ENCODE peak calls at places on chromosomes 5 and 9, in four cellular contexts. One of them, this sample, is unnamed.

GRCh38 chr5:139848508-139849100 is 53.0 kb downstream of the PSD2 start:
- DNase-seq in dorsolateral prefrontal cortex: no peak
- DNase-seq in A549: no peak
- DNase-seq in colonic mucosa: no peak
- DNase-seq in this sample: no peak

GRCh38 chr5:82164109-82164956 is 113.8 kb downstream of the RPS23 start:
- DNase-seq in dorsolateral prefrontal cortex: no peak
- DNase-seq in A549: peak
- DNase-seq in colonic mucosa: no peak
- DNase-seq in this sample: no peak

GRCh38 chr5:16819522-16820167 is 116.4 kb downstream of the MYO10 start:
- DNase-seq in dorsolateral prefrontal cortex: no peak
- DNase-seq in A549: no peak
- DNase-seq in colonic mucosa: no peak
- DNase-seq in this sample: peak

GRCh38 chr5:134240421-134240962 is 14.6 kb upstream of the PPP2CA start:
- DNase-seq in dorsolateral prefrontal cortex: peak
- DNase-seq in A549: peak
- DNase-seq in colonic mucosa: no peak
- DNase-seq in this sample: no peak

GRCh38 chr5:2181164-2181956 is 298.6 kb upstream of the IRX4 start:
- DNase-seq in dorsolateral prefrontal cortex: no peak
- DNase-seq in A549: no peak
- DNase-seq in colonic mucosa: no peak
- DNase-seq in this sample: no peak

GRCh38 chr9:129352157-129352870 is 174.3 kb upstream of the IER5L start:
- DNase-seq in dorsolateral prefrontal cortex: no peak
- DNase-seq in A549: no peak
- DNase-seq in colonic mucosa: peak
- DNase-seq in this sample: no peak

GRCh38 chr5:8057764-8058163 is 188.8 kb downstream of the MTRR start:
- DNase-seq in dorsolateral prefrontal cortex: no peak
- DNase-seq in A549: no peak
- DNase-seq in colonic mucosa: no peak
- DNase-seq in this sample: no peak

GRCh38 chr5:147075187-147075586 is 159.6 kb upstream of the STK32A start:
- DNase-seq in dorsolateral prefrontal cortex: no peak
- DNase-seq in A549: no peak
- DNase-seq in colonic mucosa: no peak
- DNase-seq in this sample: no peak

GRCh38 chr5:39794511-39794910 is 369.7 kb upstream of the DAB2 start:
- DNase-seq in dorsolateral prefrontal cortex: no peak
- DNase-seq in A549: peak
- DNase-seq in colonic mucosa: no peak
- DNase-seq in this sample: no peak

GRCh38 chr9:90925581-90926257 is 124.1 kb downstream of the SYK start:
- DNase-seq in dorsolateral prefrontal cortex: no peak
- DNase-seq in A549: peak
- DNase-seq in colonic mucosa: no peak
- DNase-seq in this sample: no peak

GRCh38 chr5:133285583-133286021 is 233.8 kb downstream of the HSPA4 start:
- DNase-seq in dorsolateral prefrontal cortex: no peak
- DNase-seq in A549: peak
- DNase-seq in colonic mucosa: peak
- DNase-seq in this sample: peak

GRCh38 chr9:119375892-119376291 is 6.7 kb upstream of the BRINP1 start:
- DNase-seq in dorsolateral prefrontal cortex: no peak
- DNase-seq in A549: peak
- DNase-seq in colonic mucosa: no peak
- DNase-seq in this sample: peak

GRCh38 chr9:98637381-98637780 is 71.4 kb downstream of the GABBR2 start:
- DNase-seq in dorsolateral prefrontal cortex: no peak
- DNase-seq in A549: no peak
- DNase-seq in colonic mucosa: no peak
- DNase-seq in this sample: no peak

GRCh38 chr5:149666212-149666852 is 63.8 kb upstream of the PPARGC1B start:
- DNase-seq in dorsolateral prefrontal cortex: no peak
- DNase-seq in A549: no peak
- DNase-seq in colonic mucosa: no peak
- DNase-seq in this sample: no peak

GRCh38 chr5:59569608-59570334 is 323.8 kb downstream of the PDE4D start:
- DNase-seq in dorsolateral prefrontal cortex: no peak
- DNase-seq in A549: no peak
- DNase-seq in colonic mucosa: no peak
- DNase-seq in this sample: no peak

GRCh38 chr9:117340422-117340821 is 74.4 kb downstream of the ASTN2 start:
- DNase-seq in dorsolateral prefrontal cortex: no peak
- DNase-seq in A549: no peak
- DNase-seq in colonic mucosa: no peak
- DNase-seq in this sample: no peak

GRCh38 chr9:17967731-17968130 is 388.9 kb downstream of the SH3GL2 start:
- DNase-seq in dorsolateral prefrontal cortex: no peak
- DNase-seq in A549: no peak
- DNase-seq in colonic mucosa: no peak
- DNase-seq in this sample: no peak

GRCh38 chr5:38598994-38599611 is 42.7 kb upstream of the LIFR start:
- DNase-seq in dorsolateral prefrontal cortex: no peak
- DNase-seq in A549: peak
- DNase-seq in colonic mucosa: no peak
- DNase-seq in this sample: peak

GRCh38 chr5:59553992-59554391 is 339.5 kb downstream of the PDE4D start:
- DNase-seq in dorsolateral prefrontal cortex: no peak
- DNase-seq in A549: no peak
- DNase-seq in colonic mucosa: no peak
- DNase-seq in this sample: no peak

GRCh38 chr9:116377179-116377790 is 223.7 kb downstream of the PAPPA start:
- DNase-seq in dorsolateral prefrontal cortex: no peak
- DNase-seq in A549: peak
- DNase-seq in colonic mucosa: no peak
- DNase-seq in this sample: peak

GRCh38 chr9:124660341-124660801 is 110.7 kb downstream of the NR6A1 start:
- DNase-seq in dorsolateral prefrontal cortex: peak
- DNase-seq in A549: peak
- DNase-seq in colonic mucosa: peak
- DNase-seq in this sample: no peak

GRCh38 chr5:39466804-39467203 is 42.0 kb upstream of the DAB2 start:
- DNase-seq in dorsolateral prefrontal cortex: no peak
- DNase-seq in A549: no peak
- DNase-seq in colonic mucosa: no peak
- DNase-seq in this sample: no peak

GRCh38 chr9:38649731-38650363 is 29.5 kb upstream of the ANKRD18A start:
- DNase-seq in dorsolateral prefrontal cortex: no peak
- DNase-seq in A549: no peak
- DNase-seq in colonic mucosa: no peak
- DNase-seq in this sample: no peak

GRCh38 chr5:130158036-130158435 is 253.8 kb downstream of the CHSY3 start:
- DNase-seq in dorsolateral prefrontal cortex: no peak
- DNase-seq in A549: no peak
- DNase-seq in colonic mucosa: no peak
- DNase-seq in this sample: no peak

GRCh38 chr5:57626703-57627102 is 144.1 kb upstream of the ACTBL2 start:
- DNase-seq in dorsolateral prefrontal cortex: no peak
- DNase-seq in A549: no peak
- DNase-seq in colonic mucosa: no peak
- DNase-seq in this sample: no peak

GRCh38 chr5:129771058-129771838 is 23.4 kb downstream of the MINAR2 start:
- DNase-seq in dorsolateral prefrontal cortex: peak
- DNase-seq in A549: peak
- DNase-seq in colonic mucosa: peak
- DNase-seq in this sample: no peak

GRCh38 chr9:124659099-124659659 is 111.9 kb downstream of the NR6A1 start:
- DNase-seq in dorsolateral prefrontal cortex: peak
- DNase-seq in A549: peak
- DNase-seq in colonic mucosa: peak
- DNase-seq in this sample: peak

GRCh38 chr5:173204185-173204979 is 30.6 kb downstream of the NKX2-5 start:
- DNase-seq in dorsolateral prefrontal cortex: no peak
- DNase-seq in A549: peak
- DNase-seq in colonic mucosa: peak
- DNase-seq in this sample: no peak

GRCh38 chr5:155004138-155004744 is 9.3 kb upstream of the KIF4B start:
- DNase-seq in dorsolateral prefrontal cortex: peak
- DNase-seq in A549: peak
- DNase-seq in colonic mucosa: no peak
- DNase-seq in this sample: no peak

GRCh38 chr5:82297711-82298110 is 19.6 kb upstream of the RPS23 start:
- DNase-seq in dorsolateral prefrontal cortex: no peak
- DNase-seq in A549: no peak
- DNase-seq in colonic mucosa: no peak
- DNase-seq in this sample: no peak

GRCh38 chr9:104903609-104904008 is 24.3 kb downstream of the ABCA1 start:
- DNase-seq in dorsolateral prefrontal cortex: no peak
- DNase-seq in A549: no peak
- DNase-seq in colonic mucosa: no peak
- DNase-seq in this sample: no peak

GRCh38 chr9:104905153-104905901 is 22.6 kb downstream of the ABCA1 start:
- DNase-seq in dorsolateral prefrontal cortex: no peak
- DNase-seq in A549: no peak
- DNase-seq in colonic mucosa: no peak
- DNase-seq in this sample: no peak

GRCh38 chr9:104907278-104907951 is 20.5 kb downstream of the ABCA1 start:
- DNase-seq in dorsolateral prefrontal cortex: no peak
- DNase-seq in A549: peak
- DNase-seq in colonic mucosa: no peak
- DNase-seq in this sample: no peak

GRCh38 chr9:104905931-104906330 is 22.0 kb downstream of the ABCA1 start:
- DNase-seq in dorsolateral prefrontal cortex: no peak
- DNase-seq in A549: no peak
- DNase-seq in colonic mucosa: no peak
- DNase-seq in this sample: no peak

GRCh38 chr9:104906441-104907277 is 21.3 kb downstream of the ABCA1 start:
- DNase-seq in dorsolateral prefrontal cortex: no peak
- DNase-seq in A549: no peak
- DNase-seq in colonic mucosa: no peak
- DNase-seq in this sample: no peak
- H3K27ac ChIP-seq in dorsolateral prefrontal cortex: no peak
- H3K27ac ChIP-seq in A549: peak
- H3K27ac ChIP-seq in colonic mucosa: peak
- H3K27ac ChIP-seq in this sample: peak

GRCh38 chr5:153780876-153781275 is 257.8 kb downstream of the FAM114A2 start:
- DNase-seq in dorsolateral prefrontal cortex: no peak
- DNase-seq in A549: no peak
- DNase-seq in colonic mucosa: no peak
- DNase-seq in this sample: no peak
- H3K27ac ChIP-seq in dorsolateral prefrontal cortex: no peak
- H3K27ac ChIP-seq in A549: no peak
- H3K27ac ChIP-seq in colonic mucosa: no peak
- H3K27ac ChIP-seq in this sample: no peak

DNA sequence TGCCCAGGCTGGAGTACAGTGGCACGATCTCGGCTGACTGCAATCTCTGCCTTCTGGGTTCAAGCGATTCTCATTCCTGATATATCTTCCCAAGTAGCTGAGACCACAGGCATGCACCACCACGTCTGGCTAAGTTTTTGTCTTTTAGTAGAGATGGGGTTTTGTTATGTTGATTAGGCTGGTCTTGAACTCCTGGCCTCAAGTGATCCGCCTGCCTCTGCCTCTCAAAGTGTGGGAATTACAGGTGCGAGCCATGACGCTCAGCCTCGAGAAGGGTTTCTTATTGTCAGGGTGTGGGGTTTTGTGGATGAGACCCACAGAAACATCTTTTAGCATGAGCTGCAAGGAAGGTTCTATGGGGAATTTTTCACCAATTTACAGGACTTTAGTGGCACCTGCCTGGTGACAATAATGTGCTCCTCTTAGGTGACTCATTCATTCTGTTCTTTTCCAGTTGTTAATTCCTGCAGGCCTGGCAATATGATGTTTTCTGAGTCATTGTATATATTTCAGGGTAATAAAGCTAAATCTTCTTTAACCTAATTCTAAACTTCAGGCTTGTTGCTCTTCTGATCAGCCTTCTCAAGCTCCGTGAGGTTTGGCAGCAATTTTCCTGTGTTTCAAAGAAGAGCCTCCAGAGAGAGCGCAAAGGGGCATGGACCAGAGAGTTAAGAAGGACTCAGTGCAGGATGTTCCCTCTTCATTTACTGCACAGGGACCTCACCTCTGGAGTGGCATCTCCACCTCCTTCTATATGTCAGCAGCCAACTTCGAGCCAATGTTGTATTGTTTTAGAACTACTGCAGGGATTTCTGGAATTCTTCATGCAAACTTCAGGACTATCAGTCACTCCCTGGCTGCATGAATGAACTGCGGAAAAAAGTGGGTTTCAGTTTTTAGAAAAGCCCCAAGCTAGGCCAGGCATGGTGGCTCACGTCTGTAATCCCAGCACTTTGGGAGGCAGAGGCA is 77.8 kb upstream of the ZNF618 start:
- DNase-seq in dorsolateral prefrontal cortex: no peak
- DNase-seq in A549: no peak
- DNase-seq in colonic mucosa: no peak
- DNase-seq in this sample: no peak
- H3K27ac ChIP-seq in dorsolateral prefrontal cortex: no peak
- H3K27ac ChIP-seq in A549: no peak
- H3K27ac ChIP-seq in colonic mucosa: no peak
- H3K27ac ChIP-seq in this sample: no peak

DNA sequence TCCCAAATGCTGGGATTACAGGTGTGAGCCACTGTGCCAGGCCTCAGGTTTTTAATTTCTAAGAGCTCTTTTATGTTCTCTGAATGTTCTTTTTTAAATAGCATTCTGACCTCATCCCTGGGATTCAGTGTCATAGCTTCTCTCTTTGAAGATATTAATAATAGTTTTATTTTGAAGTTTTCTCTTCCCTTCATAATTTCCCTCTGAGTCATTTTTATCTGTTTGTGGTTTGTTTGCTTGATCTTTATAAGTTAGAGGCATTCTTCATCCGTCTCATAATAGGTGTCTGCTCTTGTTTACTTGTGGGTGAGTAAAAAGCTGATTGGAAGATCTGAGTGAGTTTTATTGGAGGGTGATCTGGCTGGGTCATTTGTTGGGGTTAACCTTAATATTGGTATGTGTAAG is 12.5 kb upstream of the MAMDC2 start:
- DNase-seq in dorsolateral prefrontal cortex: no peak
- DNase-seq in A549: no peak
- DNase-seq in colonic mucosa: no peak
- DNase-seq in this sample: no peak
- H3K27ac ChIP-seq in dorsolateral prefrontal cortex: no peak
- H3K27ac ChIP-seq in A549: no peak
- H3K27ac ChIP-seq in colonic mucosa: no peak
- H3K27ac ChIP-seq in this sample: peak

GRCh38 chr5:181161534-181162175 is 14.3 kb downstream of the OR2V2 start:
- DNase-seq in dorsolateral prefrontal cortex: no peak
- DNase-seq in A549: no peak
- DNase-seq in colonic mucosa: no peak
- DNase-seq in this sample: no peak
- H3K27ac ChIP-seq in dorsolateral prefrontal cortex: no peak
- H3K27ac ChIP-seq in A549: peak
- H3K27ac ChIP-seq in colonic mucosa: no peak
- H3K27ac ChIP-seq in this sample: peak

DNA sequence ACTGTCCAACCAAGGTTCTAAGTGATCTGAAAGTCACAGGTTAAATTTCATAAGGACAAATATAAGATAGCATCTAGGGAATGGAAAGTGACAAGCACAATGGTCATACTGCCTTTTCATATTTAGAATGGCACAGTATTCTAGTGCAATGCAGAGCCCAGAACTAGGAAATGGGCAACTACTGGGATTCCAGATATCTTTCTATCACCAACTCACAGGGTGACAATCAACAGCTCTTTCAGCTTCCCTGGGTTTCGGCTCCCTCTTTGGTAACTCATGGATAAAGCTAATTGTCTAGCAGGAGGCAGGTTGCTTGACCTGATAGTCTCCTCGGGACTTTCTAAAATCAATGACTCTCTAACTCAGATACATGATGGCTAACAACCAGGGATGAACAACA is 60.4 kb downstream of the NR3C1 start:
- DNase-seq in dorsolateral prefrontal cortex: no peak
- DNase-seq in A549: no peak
- DNase-seq in colonic mucosa: no peak
- DNase-seq in this sample: no peak
- H3K27ac ChIP-seq in dorsolateral prefrontal cortex: no peak
- H3K27ac ChIP-seq in A549: peak
- H3K27ac ChIP-seq in colonic mucosa: no peak
- H3K27ac ChIP-seq in this sample: peak

This sample was measured in epithelial cell of prostate.